ENCODE peak calls at places on chromosomes 5 and 9, in four cellular contexts. X is MM.1S, I is H9, Q is HCT116. N is an unnamed sample.

GRCh38 chr9:13974891-13975290 is 339.1 kb downstream of the NFIB start:
- DNase-seq in I (no peak), Q (no peak), X (no peak), N (no peak)

GRCh38 chr5:176742246-176743105 is 67.9 kb upstream of the UNC5A start:
- DNase-seq in Q (no peak), I (peak; percentile 18), X (no peak), N (no peak)

GRCh38 chr5:179120951-179121666 is 60.9 kb downstream of the ZNF354C start:
- DNase-seq in Q (no peak), X (no peak), I (no peak), N (no peak)

GRCh38 chr9:131013771-131014676 is 5.0 kb downstream of the LAMC3 start:
- DNase-seq in I (no peak), X (no peak), Q (no peak), N (no peak)

GRCh38 chr9:113350338-113350672 is 964 bp downstream of the BSPRY start:
- DNase-seq in I (no peak), X (peak; percentile 43), Q (no peak), N (no peak)

GRCh38 chr5:132662925-132663770 is 5.2 kb downstream of the IL13 start:
- DNase-seq in I (no peak), Q (no peak), X (no peak), N (no peak)

GRCh38 chr9:121599186-121599871 is 52.1 kb upstream of the DAB2IP start:
- DNase-seq in I (peak; percentile 94), Q (peak; percentile 71), X (no peak), N (peak; percentile 32)

GRCh38 chr9:126695186-126696090 is 81.7 kb downstream of the LMX1B start:
- DNase-seq in Q (no peak), I (peak; percentile 27), X (no peak), N (no peak)

GRCh38 chr9:116337015-116337414 is 183.4 kb downstream of the PAPPA start:
- DNase-seq in Q (no peak), X (no peak), I (no peak), N (peak; percentile 31)

GRCh38 chr9:105421154-105421553 is 26.7 kb upstream of the FSD1L start:
- DNase-seq in X (no peak), Q (no peak), I (no peak), N (no peak)

GRCh38 chr9:112174223-112174964 is 703 bp downstream of the SUSD1 start:
- DNase-seq in Q (no peak), I (no peak), X (peak; percentile 70), N (peak; percentile 54)

GRCh38 chr9:31541626-31542025 is 842.8 kb upstream of the ACO1 start:
- DNase-seq in Q (no peak), X (no peak), I (no peak), N (no peak)

GRCh38 chr5:14374100-14374499 is 207.5 kb upstream of the OTULINL start:
- DNase-seq in Q (no peak), X (no peak), I (no peak), N (peak; percentile 37)

GRCh38 chr5:14370386-14370785 is 211.2 kb upstream of the OTULINL start:
- DNase-seq in Q (no peak), I (no peak), X (no peak), N (no peak)

GRCh38 chr5:14369780-14370179 is 211.8 kb upstream of the OTULINL start:
- DNase-seq in Q (no peak), I (no peak), X (no peak), N (no peak)

GRCh38 chr5:14376789-14377188 is 204.8 kb upstream of the OTULINL start:
- DNase-seq in Q (no peak), I (no peak), X (no peak), N (no peak)

DNA sequence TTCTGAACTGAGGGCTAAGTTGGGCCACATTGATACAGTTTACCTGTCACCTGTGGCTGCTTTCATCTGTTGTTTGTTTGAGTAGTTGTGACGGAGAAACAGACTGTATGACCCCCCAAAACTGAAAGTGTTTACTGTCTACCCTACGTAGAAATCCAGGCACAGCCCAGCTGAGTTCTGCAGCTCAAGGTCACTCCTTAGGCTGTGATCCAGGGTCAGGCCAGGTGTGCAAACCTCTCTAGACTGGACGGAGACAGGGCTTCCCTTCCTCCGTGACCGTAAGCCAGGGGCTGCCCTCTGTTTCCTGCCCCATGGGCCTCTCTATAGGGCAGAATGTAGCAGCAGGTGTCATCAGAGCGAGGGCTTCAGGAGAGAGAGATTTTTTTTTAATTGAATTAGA is 207.9 kb upstream of the OTULINL start:
- DNase-seq in Q (no peak), I (no peak), X (peak; percentile 47), N (no peak)
- H4K20me1 ChIP-seq in Q (no peaks in the 10 kb centered on the region), I (no peaks in the 10 kb centered on the region), X (no peaks in the 10 kb centered on the region), N (no peaks in the 10 kb centered on the region)

DNA sequence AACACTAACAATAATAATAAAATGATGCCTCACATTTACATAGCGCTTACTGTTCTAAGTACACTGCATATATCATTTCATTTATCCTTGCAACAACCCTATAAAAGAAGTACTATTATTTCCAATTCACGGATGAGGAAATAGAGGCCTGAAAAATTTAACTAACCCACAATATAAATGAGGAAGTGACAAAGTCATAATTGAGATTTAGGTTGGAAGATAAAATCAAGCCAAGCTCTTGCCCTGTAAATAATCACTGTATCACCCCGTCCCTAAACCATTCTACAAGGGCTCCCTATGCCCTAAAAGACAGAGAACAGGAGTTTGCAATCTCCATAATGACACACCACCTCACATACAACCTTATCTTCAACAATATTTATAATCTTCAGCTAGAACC is 49.6 kb downstream of the STRBP start:
- DNase-seq in I (no peak), X (no peak), Q (no peak), N (no peak)
- H4K20me1 ChIP-seq in I (no peaks in the 10 kb centered on the region), X (no peaks in the 10 kb centered on the region), Q (no peaks in the 10 kb centered on the region), N (no peaks in the 10 kb centered on the region)

GRCh38 chr9:110255417-110256141 is 728 bp downstream of the TXN start:
- DNase-seq in X (peak; percentile 49), I (peak; percentile 57), Q (no peak), N (peak; percentile 68)
- H4K20me1 ChIP-seq in X (peaks cover 37% of the 10 kb centered on the region), I (no peaks in the 10 kb centered on the region), Q (peaks cover 46% of the 10 kb centered on the region), N (peaks cover 13% of the 10 kb centered on the region)

GRCh38 chr9:36900856-36901220 is 133.2 kb downstream of the PAX5 start:
- DNase-seq in Q (no peak), I (no peak), X (no peak), N (no peak)
- H4K20me1 ChIP-seq in Q (no peaks in the 10 kb centered on the region), I (no peaks in the 10 kb centered on the region), X (no peaks in the 10 kb centered on the region), N (no peaks in the 10 kb centered on the region)

DNA sequence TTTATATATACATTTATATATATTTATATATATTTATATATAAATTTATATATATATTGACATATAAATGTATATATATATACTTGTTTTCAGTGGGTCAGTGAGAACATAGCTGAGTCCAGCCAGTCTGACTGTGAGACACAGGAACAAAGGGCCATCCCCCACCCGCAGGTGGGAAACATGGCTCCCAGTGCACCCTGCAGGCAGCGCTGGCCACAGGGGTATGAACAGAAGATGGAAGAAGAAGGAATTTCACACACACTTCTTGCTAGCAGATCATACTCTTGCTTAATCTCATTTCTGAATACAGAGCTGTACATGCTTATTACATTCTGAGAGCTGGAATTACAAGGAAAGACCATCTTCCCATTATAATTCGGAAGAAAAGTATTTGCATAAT is 595.4 kb downstream of the IRX1 start:
- DNase-seq in X (no peak), I (no peak), Q (no peak), N (no peak)
- H4K20me1 ChIP-seq in X (no peaks in the 10 kb centered on the region), I (no peaks in the 10 kb centered on the region), Q (no peaks in the 10 kb centered on the region), N (no peaks in the 10 kb centered on the region)

DNA sequence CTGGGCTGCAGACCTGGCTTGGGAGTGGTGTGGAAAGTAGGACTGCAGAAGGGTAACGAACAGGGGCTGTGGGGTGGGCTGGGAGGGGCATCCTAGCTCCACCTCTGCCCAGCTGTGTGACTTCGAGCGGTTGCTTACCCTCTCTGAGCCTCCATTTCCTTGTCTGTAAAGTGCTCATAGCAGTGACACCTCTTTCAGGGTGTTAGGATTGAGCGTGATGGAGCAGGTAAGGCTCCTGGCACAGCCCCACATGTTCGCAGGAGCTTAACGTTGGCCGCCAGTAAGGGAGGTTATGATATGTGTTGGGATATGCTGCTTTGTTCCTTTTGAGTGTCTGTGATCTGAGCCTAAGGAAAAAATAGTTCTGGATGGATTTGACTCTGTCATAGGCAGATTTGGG is 2.1 kb downstream of the NDST1 start:
- DNase-seq in Q (no peak), I (no peak), X (no peak), N (no peak)
- H4K20me1 ChIP-seq in Q (no peaks in the 10 kb centered on the region), I (no peaks in the 10 kb centered on the region), X (no peaks in the 10 kb centered on the region), N (no peaks in the 10 kb centered on the region)

GRCh38 chr5:52690236-52690685 is 97.5 kb upstream of the ITGA1 start:
- DNase-seq in I (peak; percentile 41), Q (no peak), X (no peak), N (no peak)
- H4K20me1 ChIP-seq in I (no peaks in the 10 kb centered on the region), Q (no peaks in the 10 kb centered on the region), X (no peaks in the 10 kb centered on the region), N (no peaks in the 10 kb centered on the region)

GRCh38 chr5:1500411-1501091 is 23.2 kb downstream of the LPCAT1 start:
- DNase-seq in I (no peak), X (no peak), Q (no peak), N (no peak)
- H4K20me1 ChIP-seq in I (peaks cover 2% of the 10 kb centered on the region), X (no peaks in the 10 kb centered on the region), Q (no peaks in the 10 kb centered on the region), N (peaks cover 6% of the 10 kb centered on the region)

DNA sequence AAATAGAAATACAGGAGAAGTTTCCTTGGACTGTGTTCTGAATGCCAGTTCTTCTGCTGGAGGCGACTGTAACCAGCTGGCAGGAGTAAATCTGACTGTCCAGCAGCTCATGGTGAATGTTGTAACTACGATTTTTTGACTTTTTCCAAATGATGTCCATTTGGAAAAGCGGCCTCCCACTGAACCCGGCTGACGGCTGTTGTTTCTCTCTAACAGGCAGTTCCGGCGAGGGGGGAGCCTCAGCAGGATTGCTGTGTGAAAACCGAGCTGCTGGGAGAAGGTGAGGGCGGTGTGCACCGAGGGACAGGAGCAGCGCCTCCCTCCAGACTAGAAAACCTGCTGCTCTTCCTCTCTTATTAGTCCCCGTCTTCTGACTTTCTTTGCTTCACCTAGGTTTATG is 91.9 kb downstream of the EHMT1 start:
- DNase-seq in X (no peak), Q (no peak), I (no peak), N (no peak)
- H4K20me1 ChIP-seq in X (peaks cover 5% of the 10 kb centered on the region), Q (peaks cover 6% of the 10 kb centered on the region), I (no peaks in the 10 kb centered on the region), N (no peaks in the 10 kb centered on the region)

N was measured in mammary epithelial cell.